ENCODE peak calls at places on chromosome 18, in nine cellular contexts. X is CD4-positive, alpha-beta T cell; W is spleen; G is fibroblast of lung; P is thyroid gland; K is body of pancreas; V is endothelial cell of umbilical vein; E is trophoblast cell; C is iPS DF 6.9. J is an unnamed sample. For H3K9me3, the result is how much of the 10 kb centered on the place peaks cover.

GRCh38 chr18:6107794-6108193 is 212.5 kb upstream of the TMEM200C start:
- DNase-seq in X (no peak), W (no peak), G (no peak), P (peak), K (no peak), V (no peak), E (no peak), C (no peak), J (no peak)

GRCh38 chr18:58637197-58637596 is 8.3 kb upstream of the ALPK2 start:
- DNase-seq in X (no peak), W (no peak), G (no peak), P (no peak), K (no peak), V (no peak), E (no peak), C (no peak), J (no peak)

GRCh38 chr18:64042728-64043358 is 73.0 kb downstream of the SERPINB8 start:
- DNase-seq in X (no peak), W (no peak), G (no peak), P (no peak), K (no peak), V (no peak), E (no peak), C (no peak), J (no peak)

GRCh38 chr18:36536426-36536825 is 238.9 kb downstream of the FHOD3 start:
- DNase-seq in X (no peak), W (no peak), G (no peak), P (no peak), K (no peak), V (no peak), E (no peak), C (no peak), J (peak)

GRCh38 chr18:12304351-12305210 is 3.5 kb upstream of the TUBB6 start:
- DNase-seq in X (no peak), W (no peak), G (peak), P (peak), K (peak), V (no peak), E (no peak), C (no peak), J (no peak)

GRCh38 chr18:73144030-73144429 is 276.2 kb upstream of the NETO1 start:
- DNase-seq in X (no peak), W (no peak), G (no peak), P (no peak), K (no peak), V (no peak), E (no peak), C (no peak), J (no peak)

GRCh38 chr18:23857756-23858155 is 156.8 kb upstream of the TTC39C start:
- DNase-seq in X (no peak), W (no peak), G (peak), P (peak), K (peak), V (peak), E (peak), C (no peak), J (no peak)

GRCh38 chr18:7598167-7599062 is 31.3 kb downstream of the PTPRM start:
- DNase-seq in X (no peak), W (no peak), G (peak), P (no peak), K (no peak), V (no peak), E (peak), C (no peak), J (no peak)

GRCh38 chr18:76897257-76897656 is 74.9 kb downstream of the ZNF236 start:
- DNase-seq in X (no peak), W (no peak), G (no peak), P (no peak), K (no peak), V (no peak), E (no peak), C (no peak), J (no peak)

GRCh38 chr18:58013241-58014211 is 30.5 kb upstream of the NEDD4L start:
- DNase-seq in X (no peak), W (no peak), G (peak), P (no peak), K (no peak), V (no peak), E (peak), C (no peak), J (no peak)

GRCh38 chr18:22084547-22084946 is 84.8 kb upstream of the GATA6 start:
- DNase-seq in X (no peak), W (no peak), G (peak), P (no peak), K (peak), V (no peak), E (no peak), C (no peak), J (no peak)

GRCh38 chr18:26044807-26045206 is 45.6 kb downstream of the SS18 start:
- DNase-seq in X (no peak), W (no peak), G (no peak), P (no peak), K (no peak), V (no peak), E (no peak), C (no peak), J (no peak)

GRCh38 chr18:28984731-28985130 is 807.8 kb upstream of the CDH2 start:
- DNase-seq in X (no peak), W (no peak), G (peak), P (no peak), K (no peak), V (peak), E (no peak), C (no peak), J (no peak)

GRCh38 chr18:68478246-68478645 is 236.7 kb downstream of the TMX3 start:
- DNase-seq in X (no peak), W (no peak), G (no peak), P (no peak), K (no peak), V (no peak), E (peak), C (no peak), J (no peak)

GRCh38 chr18:63205791-63206252 is 113.7 kb downstream of the BCL2 start:
- DNase-seq in X (no peak), W (no peak), G (no peak), P (no peak), K (no peak), V (no peak), E (no peak), C (no peak), J (no peak)

GRCh38 chr18:46060359-46060841 is 11.7 kb downstream of the PSTPIP2 start:
- DNase-seq in X (no peak), W (no peak), G (no peak), P (no peak), K (no peak), V (no peak), E (no peak), C (no peak), J (no peak)

GRCh38 chr18:53991805-53992204 is 232.7 kb downstream of the MBD2 start:
- DNase-seq in X (no peak), W (no peak), G (peak), P (no peak), K (no peak), V (no peak), E (peak), C (no peak), J (no peak)

GRCh38 chr18:9101730-9102390 is 639 bp upstream of the NDUFV2 start:
- DNase-seq in X (no peak), W (no peak), G (peak), P (no peak), K (peak), V (peak), E (peak), C (no peak), J (no peak)

GRCh38 chr18:77071711-77072292 is 60.8 kb downstream of the MBP start:
- DNase-seq in X (peak), W (no peak), G (peak), P (peak), K (peak), V (peak), E (peak), C (no peak), J (no peak)

GRCh38 chr18:22613788-22614187 is 196.1 kb upstream of the CTAGE1 start:
- DNase-seq in X (no peak), W (no peak), G (peak), P (no peak), K (no peak), V (no peak), E (peak), C (no peak), J (no peak)

GRCh38 chr18:48545690-48546365 is 7.0 kb downstream of the CTIF start:
- DNase-seq in X (no peak), W (no peak), G (peak), P (no peak), K (peak), V (peak), E (peak), C (no peak), J (peak)

GRCh38 chr18:77023115-77023782 is 109.3 kb downstream of the MBP start:
- DNase-seq in X (no peak), W (no peak), G (no peak), P (no peak), K (no peak), V (no peak), E (no peak), C (no peak), J (no peak)

GRCh38 chr18:23683671-23684070 is 5.6 kb upstream of the LAMA3 start:
- DNase-seq in X (no peak), W (no peak), G (peak), P (peak), K (no peak), V (no peak), E (no peak), C (no peak), J (no peak)

GRCh38 chr18:3121256-3121655 is 98.5 kb downstream of the MYOM1 start:
- DNase-seq in X (no peak), W (no peak), G (no peak), P (no peak), K (no peak), V (no peak), E (no peak), C (no peak), J (no peak)

GRCh38 chr18:3117493-3118192 is 102.1 kb downstream of the MYOM1 start:
- DNase-seq in X (no peak), W (no peak), G (peak), P (no peak), K (peak), V (no peak), E (peak), C (no peak), J (no peak)

GRCh38 chr18:3120356-3120755 is 99.4 kb downstream of the MYOM1 start:
- DNase-seq in X (no peak), W (no peak), G (no peak), P (no peak), K (no peak), V (no peak), E (no peak), C (no peak), J (no peak)

GRCh38 chr18:3118195-3119010 is 101.4 kb downstream of the MYOM1 start:
- DNase-seq in X (no peak), W (no peak), G (no peak), P (no peak), K (peak), V (no peak), E (peak), C (no peak), J (no peak)

GRCh38 chr18:3119401-3120323 is 100.1 kb downstream of the MYOM1 start:
- DNase-seq in X (no peak), W (no peak), G (no peak), P (no peak), K (peak), V (no peak), E (no peak), C (no peak), J (no peak)
- H3K27ac ChIP-seq in X (no peak), W (no peak), G (no peak), P (no peak), K (peak), V (no peak), E (no peak), C (no peak), J (no peak)

DNA sequence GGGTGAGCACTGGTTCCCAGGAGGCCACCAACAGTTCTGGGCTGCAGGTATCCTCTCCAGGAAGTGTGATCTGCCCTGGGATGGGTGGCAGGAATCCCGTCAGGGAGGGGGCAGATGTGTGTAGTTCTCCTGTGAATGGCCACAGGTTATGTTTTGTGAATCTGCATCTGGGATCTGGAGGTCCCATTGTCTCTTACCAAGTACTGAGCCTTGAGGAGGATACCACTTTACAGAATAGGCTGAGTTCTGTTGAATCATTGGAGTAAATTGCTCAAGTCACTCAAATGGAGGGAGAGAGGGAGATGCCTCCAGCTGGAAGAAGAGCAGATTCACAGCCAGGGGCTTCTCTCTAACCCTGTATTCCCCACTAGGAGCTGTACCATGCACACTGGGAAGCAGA is 168.2 kb downstream of the ANKRD30B start:
- DNase-seq in X (no peak), W (no peak), G (no peak), P (no peak), K (no peak), V (no peak), E (no peak), C (no peak), J (no peak)
- H3K9me3 ChIP-seq in X (under half), W (under half), G (under half), P (under half), K (under half), V (under half), E (under half), C (under half), J (under half)

DNA sequence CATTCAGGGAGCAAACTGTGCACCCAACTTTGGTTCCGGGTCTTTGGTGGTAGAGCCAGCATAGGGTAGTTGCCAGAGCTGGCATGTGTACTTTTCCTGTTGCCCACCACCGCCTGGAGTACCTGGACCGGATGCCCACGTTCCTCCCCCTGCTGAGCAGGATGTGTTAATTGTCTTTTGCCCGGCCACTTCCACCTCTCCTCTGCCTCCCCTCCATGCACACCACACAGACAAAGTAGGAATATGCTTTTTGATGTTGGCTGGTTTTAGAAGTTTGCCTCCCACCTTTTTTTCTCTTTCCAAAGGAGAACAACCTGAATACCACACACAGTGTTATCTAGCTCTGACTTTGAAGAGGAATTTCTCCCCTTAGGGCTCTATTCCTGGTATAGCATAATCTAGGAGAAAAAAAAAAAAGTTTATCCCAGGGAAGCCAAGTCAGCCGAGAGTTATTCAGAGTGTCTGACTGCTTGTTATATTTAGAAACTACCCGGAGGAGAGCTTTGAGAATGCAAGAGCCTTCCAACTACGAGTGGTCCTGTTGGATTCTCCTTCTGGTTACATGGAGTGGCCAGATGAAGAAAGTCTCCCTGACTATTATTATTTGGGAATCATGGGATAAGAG is 111.9 kb downstream of the SETBP1 start:
- DNase-seq in X (no peak), W (no peak), G (peak), P (no peak), K (no peak), V (no peak), E (peak), C (no peak), J (no peak)
- H3K27ac ChIP-seq in X (no peak), W (no peak), G (no peak), P (peak), K (no peak), V (no peak), E (peak), C (no peak), J (no peak)

DNA sequence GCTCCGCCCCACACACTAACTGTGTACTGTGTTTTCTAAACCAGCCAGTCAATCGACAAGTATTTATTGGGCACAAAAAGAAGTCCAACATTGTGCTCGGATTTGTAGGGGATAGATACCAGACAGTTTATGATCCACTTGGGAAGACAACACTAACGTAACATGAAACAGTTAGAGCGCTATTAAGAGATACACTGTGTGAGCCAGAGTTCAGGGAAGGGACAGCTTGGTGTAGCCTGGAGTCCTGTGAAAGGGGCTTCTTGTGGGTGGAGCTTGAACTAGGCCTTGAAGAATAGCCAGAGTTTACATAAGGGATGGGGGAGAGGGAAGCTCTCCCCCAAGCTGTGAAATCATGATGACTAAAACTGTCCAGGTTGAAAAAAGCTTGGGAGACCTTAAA is 176.4 kb upstream of the TCF4 start:
- DNase-seq in X (no peak), W (no peak), G (no peak), P (no peak), K (no peak), V (no peak), E (no peak), C (no peak), J (no peak)
- H3K9me3 ChIP-seq in X (under half), W (under half), G (under half), P (under half), K (under half), V (under half), E (under half), C (under half), J (under half)

GRCh38 chr18:51907687-51908597 is 432.1 kb upstream of the DCC start:
- DNase-seq in X (no peak), W (no peak), G (no peak), P (no peak), K (peak), V (no peak), E (no peak), C (no peak), J (no peak)
- H3K27ac ChIP-seq in X (no peak), W (no peak), G (no peak), P (no peak), K (no peak), V (no peak), E (no peak), C (no peak), J (no peak)

GRCh38 chr18:14914771-14915170 is 166.8 kb downstream of the ANKRD30B start:
- DNase-seq in X (no peak), W (no peak), G (no peak), P (no peak), K (no peak), V (no peak), E (peak), C (no peak), J (no peak)
- H3K9me3 ChIP-seq in X (under half), W (under half), G (under half), P (under half), K (under half), V (under half), E (under half), C (under half), J (under half)

GRCh38 chr18:51064256-51064655 is 34.2 kb downstream of the SMAD4 start:
- DNase-seq in X (no peak), W (no peak), G (no peak), P (no peak), K (no peak), V (no peak), E (no peak), C (no peak), J (no peak)

GRCh38 chr18:51066273-51066672 is 36.3 kb downstream of the SMAD4 start:
- DNase-seq in X (no peak), W (no peak), G (peak), P (no peak), K (no peak), V (no peak), E (no peak), C (no peak), J (no peak)

GRCh38 chr18:51070545-51070944 is 40.5 kb downstream of the SMAD4 start:
- DNase-seq in X (no peak), W (no peak), G (peak), P (no peak), K (no peak), V (no peak), E (peak), C (no peak), J (no peak)

GRCh38 chr18:51069885-51070284 is 39.9 kb downstream of the SMAD4 start:
- DNase-seq in X (no peak), W (no peak), G (peak), P (no peak), K (no peak), V (no peak), E (no peak), C (no peak), J (no peak)

DNA sequence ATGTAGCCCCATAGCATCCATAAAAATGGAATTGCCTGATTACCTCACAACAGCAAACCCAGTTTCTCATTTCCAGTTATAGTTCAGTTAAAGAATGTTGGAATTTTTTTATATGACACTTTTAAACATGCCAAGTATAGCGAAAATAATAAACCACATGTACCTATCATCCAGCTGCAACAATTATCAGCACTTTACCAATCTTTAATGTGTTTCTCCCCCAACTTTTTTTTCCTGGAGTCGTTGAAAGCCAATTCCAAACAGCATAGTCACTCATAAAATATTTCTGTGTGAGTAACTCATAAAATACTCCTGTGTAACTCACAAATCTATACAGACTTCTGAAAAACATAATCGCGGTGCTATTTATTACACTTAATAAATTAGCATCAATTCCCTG is 38.1 kb downstream of the SMAD4 start:
- DNase-seq in X (no peak), W (no peak), G (peak), P (no peak), K (no peak), V (no peak), E (peak), C (no peak), J (no peak)
- H3K27ac ChIP-seq in X (no peak), W (no peak), G (peak), P (no peak), K (no peak), V (no peak), E (no peak), C (no peak), J (no peak)

DNA sequence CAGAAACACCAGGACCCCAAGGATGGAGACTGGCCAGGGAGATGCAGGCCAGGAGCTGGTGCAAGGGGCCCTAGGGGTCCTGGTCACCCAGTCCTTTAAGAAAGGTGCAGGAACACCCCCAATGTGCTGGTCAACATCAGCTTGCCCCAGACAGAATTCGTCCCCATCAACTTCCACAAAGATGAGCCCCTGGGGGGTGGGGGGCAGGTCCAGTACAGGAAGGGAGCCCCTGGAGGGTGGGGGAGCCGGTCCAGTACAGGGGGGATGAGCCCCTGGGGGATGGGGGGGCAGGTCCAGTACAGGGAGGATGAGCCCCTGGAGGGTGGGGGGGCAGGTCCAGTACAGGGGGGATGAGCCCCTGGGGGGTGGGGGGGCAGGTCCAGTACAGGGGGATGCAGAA is 160.7 kb upstream of the SALL3 start:
- DNase-seq in X (no peak), W (peak), G (no peak), P (no peak), K (no peak), V (no peak), E (no peak), C (no peak), J (no peak)
- H3K9me3 ChIP-seq in X (under half), W (under half), G (under half), P (under half), K (under half), V (under half), E (under half), C (under half), J (under half)